ENCODE peak calls at places on chromosomes 7 and 10, in four cellular contexts. C, Z, P and U are unnamed samples.

GRCh38 chr10:122341141-122341810 is 33.2 kb upstream of the PLEKHA1 start:
- DNase-seq in C (peak), Z (no peak), P (no peak), U (peak)

GRCh38 chr10:25080880-25081581 is 64.6 kb downstream of the THNSL1 start:
- DNase-seq in C (peak), Z (peak), P (peak), U (peak)

GRCh38 chr10:113412161-113412560 is 140.7 kb upstream of the HABP2 start:
- DNase-seq in C (no peak), Z (no peak), P (no peak), U (no peak)

GRCh38 chr7:28708458-28708951 is 249.6 kb downstream of the TRIL start:
- DNase-seq in C (no peak), Z (no peak), P (no peak), U (no peak)

GRCh38 chr7:20964214-20964613 is 177.5 kb upstream of the SP8 start:
- DNase-seq in C (no peak), Z (no peak), P (no peak), U (no peak)

GRCh38 chr10:123808873-123809272 is 82.7 kb downstream of the CPXM2 start:
- DNase-seq in C (no peak), Z (no peak), P (peak), U (no peak)

GRCh38 chr10:3848768-3849643 is 64.0 kb upstream of the KLF6 start:
- DNase-seq in C (no peak), Z (no peak), P (no peak), U (no peak)

GRCh38 chr10:20635545-20635944 is 261.6 kb downstream of the NEBL start:
- DNase-seq in C (no peak), Z (no peak), P (no peak), U (no peak)

GRCh38 chr7:108128514-108128913 is 1.6 kb downstream of the LAMB4 start:
- DNase-seq in C (no peak), Z (no peak), P (no peak), U (no peak)

GRCh38 chr7:44636041-44636580 is 29.7 kb downstream of the OGDH start:
- DNase-seq in C (no peak), Z (no peak), P (no peak), U (no peak)

GRCh38 chr7:44636926-44637325 is 30.5 kb downstream of the OGDH start:
- DNase-seq in C (no peak), Z (no peak), P (no peak), U (no peak)

GRCh38 chr7:44637788-44638594 is 31.6 kb downstream of the OGDH start:
- DNase-seq in C (peak), Z (no peak), P (peak), U (no peak)

GRCh38 chr7:44639701-44640321 is 33.4 kb downstream of the OGDH start:
- DNase-seq in C (peak), Z (peak), P (peak), U (peak)

DNA sequence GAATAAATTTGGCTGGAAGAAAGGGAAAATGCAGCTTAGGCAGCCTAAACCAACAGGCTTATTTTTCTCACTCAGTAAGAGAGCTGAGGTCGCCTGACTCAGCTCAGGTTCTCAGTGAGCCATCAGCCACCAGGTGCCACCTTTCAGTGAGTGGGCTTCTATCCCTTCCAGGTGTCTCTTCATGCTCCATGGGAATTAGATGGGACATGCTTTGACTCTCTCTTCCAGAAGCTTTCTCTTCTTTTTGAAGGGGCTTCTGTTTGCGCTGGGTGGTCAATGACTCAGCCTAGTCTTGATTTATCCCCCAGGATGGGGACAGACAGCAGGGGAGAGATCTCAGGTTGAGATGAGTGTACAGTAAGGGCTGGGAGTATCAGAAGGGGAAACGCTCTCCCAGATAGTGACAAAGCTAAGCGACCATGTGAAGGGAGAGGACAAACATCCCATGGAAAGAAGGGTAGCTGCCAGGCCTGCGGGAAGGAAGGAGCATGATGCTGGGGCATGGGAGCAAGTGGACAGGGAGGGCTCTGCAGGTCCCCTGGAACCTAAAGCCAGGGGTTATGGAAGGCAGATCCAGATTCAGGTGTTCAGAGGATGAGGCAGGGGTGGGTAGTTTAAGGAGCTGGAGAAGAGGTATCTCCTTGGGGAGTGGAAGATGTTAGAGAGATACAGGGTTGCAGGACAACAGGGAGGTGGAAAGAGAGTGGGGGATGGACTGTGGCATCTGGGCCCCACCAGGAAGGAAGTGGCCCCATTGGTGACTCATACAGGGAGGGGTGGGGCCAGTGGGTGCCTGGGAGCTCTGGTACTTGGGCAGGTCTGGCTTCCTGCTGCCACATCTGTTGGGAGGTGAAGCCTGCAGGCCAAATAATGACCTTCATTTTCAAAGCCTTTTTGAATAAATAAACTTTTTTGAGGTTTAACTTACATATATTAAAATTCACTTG is 32.5 kb downstream of the OGDH start:
- DNase-seq in C (peak), Z (peak), P (peak), U (peak)
- TF ChIP-seq CTCF in C (no peak), Z (no peak), P (no peak), U (no peak)

DNA sequence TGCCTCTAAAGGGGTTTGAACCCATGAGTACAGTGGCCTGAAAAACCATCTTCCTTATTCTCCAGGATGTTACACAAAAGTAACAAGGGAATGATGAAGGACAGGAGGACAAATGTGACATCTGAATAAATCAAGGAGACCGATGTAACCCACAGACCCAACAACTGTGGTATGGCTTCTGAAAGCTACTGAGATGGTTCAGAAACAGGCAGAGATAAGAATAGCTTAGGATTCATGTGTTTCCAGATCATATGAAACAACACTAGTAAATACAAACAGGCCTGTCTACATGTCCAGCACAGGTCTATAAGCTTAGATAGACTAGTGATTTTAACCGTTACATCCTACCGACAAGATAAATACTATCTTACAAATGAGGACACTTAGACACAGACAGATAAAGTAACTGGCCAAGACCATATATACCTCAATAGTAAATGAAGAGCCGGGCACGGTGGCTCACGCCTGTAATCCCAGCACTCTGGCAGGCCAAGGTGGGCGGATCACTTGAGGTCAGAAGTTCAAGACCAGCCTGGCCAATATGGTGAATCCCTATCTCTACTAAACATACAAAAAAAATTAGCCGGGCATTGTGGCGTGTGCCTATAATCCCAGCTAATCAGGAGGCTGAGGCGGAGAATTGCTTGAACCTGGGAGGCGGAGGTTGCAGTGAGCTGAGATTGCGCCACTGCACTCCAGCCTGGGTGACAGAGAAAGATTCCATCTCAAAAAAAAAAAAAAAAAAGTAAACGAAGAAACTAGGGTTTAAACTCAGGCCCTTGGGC is 88.7 kb downstream of the SORBS1 start:
- DNase-seq in C (no peak), Z (peak), P (no peak), U (no peak)
- H3K27ac ChIP-seq in C (peak), Z (peak), P (no peak), U (peak)

GRCh38 chr10:102778781-102779180 is 35.0 kb downstream of the WBP1L start:
- DNase-seq in C (no peak), Z (no peak), P (no peak), U (no peak)

GRCh38 chr10:102777696-102778530 is 34.2 kb downstream of the WBP1L start:
- DNase-seq in C (no peak), Z (no peak), P (no peak), U (no peak)

GRCh38 chr10:102775201-102775972 is 31.6 kb downstream of the WBP1L start:
- DNase-seq in C (peak), Z (peak), P (no peak), U (peak)

GRCh38 chr10:102775973-102776669 is 32.4 kb downstream of the WBP1L start:
- DNase-seq in C (peak), Z (peak), P (no peak), U (peak)

GRCh38 chr10:102776779-102777417 is 33.1 kb downstream of the WBP1L start:
- DNase-seq in C (peak), Z (peak), P (peak), U (peak)
- TF ChIP-seq CTCF in C (no peak), Z (no peak), P (no peak), U (no peak)

GRCh38 chr7:103637080-103637479 is 191.1 kb upstream of the SLC26A5 start:
- DNase-seq in C (no peak), Z (no peak), P (peak), U (no peak)

GRCh38 chr7:103632005-103632639 is 186.1 kb upstream of the SLC26A5 start:
- DNase-seq in C (no peak), Z (no peak), P (no peak), U (no peak)

GRCh38 chr7:103630318-103630717 is 184.3 kb upstream of the SLC26A5 start:
- DNase-seq in C (no peak), Z (no peak), P (peak), U (no peak)

GRCh38 chr7:103636153-103636552 is 190.1 kb upstream of the SLC26A5 start:
- DNase-seq in C (no peak), Z (no peak), P (no peak), U (no peak)

GRCh38 chr7:103632972-103633371 is 187.0 kb upstream of the SLC26A5 start:
- DNase-seq in C (no peak), Z (no peak), P (no peak), U (no peak)
- H3K27ac ChIP-seq in C (no peak), Z (no peak), P (no peak), U (no peak)

DNA sequence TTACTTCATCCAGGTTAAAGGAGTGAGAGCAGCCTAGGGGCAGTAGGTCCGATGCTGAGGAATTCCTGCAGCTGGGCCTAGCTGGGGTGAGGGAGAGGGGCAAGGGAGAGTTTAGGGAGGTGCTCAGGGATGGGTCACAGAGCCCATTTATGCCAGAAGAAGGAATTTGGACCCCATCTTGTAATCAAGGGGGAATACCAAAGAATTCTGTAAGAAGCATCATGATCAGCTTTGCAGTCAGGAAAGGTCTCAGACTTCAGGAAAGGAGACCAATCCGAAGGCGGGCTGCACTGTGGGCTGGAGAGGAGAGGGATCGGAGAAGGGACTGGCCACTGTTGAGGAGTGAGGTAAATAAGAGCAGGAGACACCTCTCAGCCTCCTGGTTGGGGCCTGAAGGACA is 566.6 kb upstream of the MGMT start:
- DNase-seq in C (no peak), Z (no peak), P (no peak), U (no peak)
- TF ChIP-seq CTCF in C (no peak), Z (no peak), P (no peak), U (no peak)

GRCh38 chr10:101453318-101453717 is 99.4 kb downstream of the BTRC start:
- DNase-seq in C (no peak), Z (no peak), P (no peak), U (no peak)

GRCh38 chr10:101464518-101465085 is 110.6 kb downstream of the BTRC start:
- DNase-seq in C (no peak), Z (no peak), P (no peak), U (no peak)

GRCh38 chr10:101464082-101464481 is 110.1 kb downstream of the BTRC start:
- DNase-seq in C (no peak), Z (no peak), P (no peak), U (no peak)

GRCh38 chr10:101453791-101454718 is 100.1 kb downstream of the BTRC start:
- DNase-seq in C (no peak), Z (no peak), P (no peak), U (no peak)

DNA sequence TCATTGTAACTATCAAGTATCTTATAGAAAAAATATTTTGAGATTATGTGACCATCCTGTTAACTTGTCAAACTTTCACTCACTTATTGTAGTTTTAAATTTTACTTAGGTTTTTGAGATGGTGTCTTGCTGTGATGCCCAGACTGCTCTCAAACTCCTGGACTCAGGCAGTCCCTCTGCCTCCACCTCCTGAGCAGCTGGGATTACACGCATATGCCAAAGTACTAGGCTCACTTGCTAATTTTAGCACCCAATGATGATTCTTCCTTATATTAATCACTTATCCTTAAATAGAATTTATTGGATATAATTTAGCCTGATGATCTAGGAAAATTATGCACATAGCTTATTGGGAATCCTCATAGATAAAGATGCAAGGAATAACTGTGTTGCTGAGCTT is 104.9 kb downstream of the BTRC start:
- DNase-seq in C (no peak), Z (no peak), P (no peak), U (no peak)
- H3K27ac ChIP-seq in C (no peak), Z (no peak), P (no peak), U (no peak)

GRCh38 chr7:83001362-83002040 is 161.2 kb downstream of the PCLO start:
- DNase-seq in C (no peak), Z (no peak), P (no peak), U (no peak)

GRCh38 chr7:83005410-83005809 is 157.3 kb downstream of the PCLO start:
- DNase-seq in C (no peak), Z (no peak), P (peak), U (no peak)
- TF ChIP-seq CTCF in C (peak), Z (no peak), P (peak), U (no peak)